ENCODE peak calls at places on chromosomes 16 and 17, in ten cellular contexts. One of them, this sample, is unnamed.

GRCh38 chr17:8680850-8681174 is 50.3 kb upstream of the MYH10 start:
- DNase-seq in CD8-positive, alpha-beta memory T cell: no peak
- DNase-seq in GM23338: no peak
- DNase-seq in AG10803: no peak
- DNase-seq in NCI-H460: no peak
- DNase-seq in activated T-cell treated with anti-CD3 and anti-CD28 coated beads for 48 hours: no peak
- DNase-seq in breast epithelium: no peak
- DNase-seq in central memory CD4-positive, alpha-beta T cell: no peak
- DNase-seq in NCI-H2029 treated with DMSO at 0.1 percent for 48 hours: no peak
- DNase-seq in astrocyte of the spinal cord: no peak
- DNase-seq in this sample: no peak

GRCh38 chr17:40550608-40551007 is 14.7 kb downstream of the CCR7 start:
- DNase-seq in astrocyte of the spinal cord: peak
- DNase-seq in NCI-H460: no peak
- DNase-seq in breast epithelium: peak
- DNase-seq in CD8-positive, alpha-beta memory T cell: peak
- DNase-seq in activated T-cell treated with anti-CD3 and anti-CD28 coated beads for 48 hours: no peak
- DNase-seq in central memory CD4-positive, alpha-beta T cell: no peak
- DNase-seq in NCI-H2029 treated with DMSO at 0.1 percent for 48 hours: no peak
- DNase-seq in GM23338: no peak
- DNase-seq in AG10803: peak
- DNase-seq in this sample: no peak

GRCh38 chr17:49870298-49870697 is 22.4 kb upstream of the TAC4 start:
- DNase-seq in GM23338: no peak
- DNase-seq in astrocyte of the spinal cord: no peak
- DNase-seq in CD8-positive, alpha-beta memory T cell: no peak
- DNase-seq in NCI-H460: no peak
- DNase-seq in AG10803: no peak
- DNase-seq in breast epithelium: no peak
- DNase-seq in NCI-H2029 treated with DMSO at 0.1 percent for 48 hours: no peak
- DNase-seq in central memory CD4-positive, alpha-beta T cell: no peak
- DNase-seq in activated T-cell treated with anti-CD3 and anti-CD28 coated beads for 48 hours: no peak
- DNase-seq in this sample: no peak

GRCh38 chr16:15647615-15648014 is 2.4 kb upstream of the NDE1 start:
- DNase-seq in central memory CD4-positive, alpha-beta T cell: no peak
- DNase-seq in NCI-H460: no peak
- DNase-seq in astrocyte of the spinal cord: no peak
- DNase-seq in GM23338: no peak
- DNase-seq in activated T-cell treated with anti-CD3 and anti-CD28 coated beads for 48 hours: no peak
- DNase-seq in NCI-H2029 treated with DMSO at 0.1 percent for 48 hours: no peak
- DNase-seq in CD8-positive, alpha-beta memory T cell: no peak
- DNase-seq in breast epithelium: no peak
- DNase-seq in AG10803: no peak
- DNase-seq in this sample: no peak

GRCh38 chr17:79350516-79350915 is 260.3 kb downstream of the RBFOX3 start:
- DNase-seq in breast epithelium: no peak
- DNase-seq in activated T-cell treated with anti-CD3 and anti-CD28 coated beads for 48 hours: no peak
- DNase-seq in central memory CD4-positive, alpha-beta T cell: no peak
- DNase-seq in astrocyte of the spinal cord: no peak
- DNase-seq in CD8-positive, alpha-beta memory T cell: no peak
- DNase-seq in NCI-H2029 treated with DMSO at 0.1 percent for 48 hours: no peak
- DNase-seq in NCI-H460: no peak
- DNase-seq in AG10803: no peak
- DNase-seq in GM23338: no peak
- DNase-seq in this sample: no peak

GRCh38 chr16:8962393-8963009 is 1.2 kb downstream of the USP7 start:
- DNase-seq in breast epithelium: no peak
- DNase-seq in astrocyte of the spinal cord: no peak
- DNase-seq in activated T-cell treated with anti-CD3 and anti-CD28 coated beads for 48 hours: no peak
- DNase-seq in GM23338: peak
- DNase-seq in NCI-H460: no peak
- DNase-seq in CD8-positive, alpha-beta memory T cell: peak
- DNase-seq in NCI-H2029 treated with DMSO at 0.1 percent for 48 hours: no peak
- DNase-seq in central memory CD4-positive, alpha-beta T cell: peak
- DNase-seq in AG10803: no peak
- DNase-seq in this sample: peak

GRCh38 chr16:46843898-46844642 is 13.1 kb upstream of the C16orf87 start:
- DNase-seq in AG10803: no peak
- DNase-seq in GM23338: peak
- DNase-seq in CD8-positive, alpha-beta memory T cell: no peak
- DNase-seq in NCI-H2029 treated with DMSO at 0.1 percent for 48 hours: no peak
- DNase-seq in breast epithelium: no peak
- DNase-seq in central memory CD4-positive, alpha-beta T cell: no peak
- DNase-seq in activated T-cell treated with anti-CD3 and anti-CD28 coated beads for 48 hours: no peak
- DNase-seq in astrocyte of the spinal cord: no peak
- DNase-seq in NCI-H460: no peak
- DNase-seq in this sample: no peak

GRCh38 chr16:11396241-11397048 is 51.2 kb downstream of the RMI2 start:
- DNase-seq in NCI-H2029 treated with DMSO at 0.1 percent for 48 hours: no peak
- DNase-seq in GM23338: peak
- DNase-seq in NCI-H460: peak
- DNase-seq in activated T-cell treated with anti-CD3 and anti-CD28 coated beads for 48 hours: peak
- DNase-seq in breast epithelium: peak
- DNase-seq in astrocyte of the spinal cord: peak
- DNase-seq in central memory CD4-positive, alpha-beta T cell: peak
- DNase-seq in AG10803: peak
- DNase-seq in CD8-positive, alpha-beta memory T cell: peak
- DNase-seq in this sample: peak

GRCh38 chr16:48274476-48274875 is 27.1 kb upstream of the ABCC11 start:
- DNase-seq in astrocyte of the spinal cord: no peak
- DNase-seq in NCI-H2029 treated with DMSO at 0.1 percent for 48 hours: no peak
- DNase-seq in GM23338: no peak
- DNase-seq in NCI-H460: no peak
- DNase-seq in breast epithelium: no peak
- DNase-seq in CD8-positive, alpha-beta memory T cell: no peak
- DNase-seq in central memory CD4-positive, alpha-beta T cell: no peak
- DNase-seq in AG10803: no peak
- DNase-seq in activated T-cell treated with anti-CD3 and anti-CD28 coated beads for 48 hours: no peak
- DNase-seq in this sample: no peak

GRCh38 chr16:24272379-24272778 is 16.2 kb downstream of the CACNG3 start:
- DNase-seq in AG10803: no peak
- DNase-seq in CD8-positive, alpha-beta memory T cell: no peak
- DNase-seq in breast epithelium: no peak
- DNase-seq in activated T-cell treated with anti-CD3 and anti-CD28 coated beads for 48 hours: no peak
- DNase-seq in astrocyte of the spinal cord: no peak
- DNase-seq in GM23338: no peak
- DNase-seq in NCI-H460: no peak
- DNase-seq in central memory CD4-positive, alpha-beta T cell: no peak
- DNase-seq in NCI-H2029 treated with DMSO at 0.1 percent for 48 hours: no peak
- DNase-seq in this sample: no peak

GRCh38 chr16:88857728-88858339 is 907 bp downstream of the TRAPPC2L start:
- DNase-seq in NCI-H460: peak
- DNase-seq in NCI-H2029 treated with DMSO at 0.1 percent for 48 hours: no peak
- DNase-seq in activated T-cell treated with anti-CD3 and anti-CD28 coated beads for 48 hours: peak
- DNase-seq in GM23338: peak
- DNase-seq in astrocyte of the spinal cord: peak
- DNase-seq in breast epithelium: peak
- DNase-seq in AG10803: peak
- DNase-seq in central memory CD4-positive, alpha-beta T cell: peak
- DNase-seq in CD8-positive, alpha-beta memory T cell: peak
- DNase-seq in this sample: peak

GRCh38 chr16:55041540-55042234 is 111.0 kb downstream of the IRX5 start:
- DNase-seq in central memory CD4-positive, alpha-beta T cell: no peak
- DNase-seq in astrocyte of the spinal cord: no peak
- DNase-seq in GM23338: no peak
- DNase-seq in NCI-H2029 treated with DMSO at 0.1 percent for 48 hours: no peak
- DNase-seq in breast epithelium: no peak
- DNase-seq in NCI-H460: no peak
- DNase-seq in AG10803: no peak
- DNase-seq in activated T-cell treated with anti-CD3 and anti-CD28 coated beads for 48 hours: no peak
- DNase-seq in CD8-positive, alpha-beta memory T cell: no peak
- DNase-seq in this sample: no peak

GRCh38 chr16:61909074-61909473 is 127.2 kb downstream of the CDH8 start:
- DNase-seq in central memory CD4-positive, alpha-beta T cell: no peak
- DNase-seq in GM23338: no peak
- DNase-seq in AG10803: peak
- DNase-seq in activated T-cell treated with anti-CD3 and anti-CD28 coated beads for 48 hours: no peak
- DNase-seq in NCI-H2029 treated with DMSO at 0.1 percent for 48 hours: no peak
- DNase-seq in CD8-positive, alpha-beta memory T cell: no peak
- DNase-seq in NCI-H460: no peak
- DNase-seq in astrocyte of the spinal cord: peak
- DNase-seq in breast epithelium: no peak
- DNase-seq in this sample: no peak

GRCh38 chr16:55225972-55226542 is 97.9 kb upstream of the IRX6 start:
- DNase-seq in breast epithelium: no peak
- DNase-seq in NCI-H460: no peak
- DNase-seq in NCI-H2029 treated with DMSO at 0.1 percent for 48 hours: no peak
- DNase-seq in CD8-positive, alpha-beta memory T cell: no peak
- DNase-seq in GM23338: no peak
- DNase-seq in astrocyte of the spinal cord: no peak
- DNase-seq in activated T-cell treated with anti-CD3 and anti-CD28 coated beads for 48 hours: no peak
- DNase-seq in AG10803: no peak
- DNase-seq in central memory CD4-positive, alpha-beta T cell: no peak
- DNase-seq in this sample: no peak

GRCh38 chr16:64250866-64251265 is 871.0 kb downstream of the CDH11 start:
- DNase-seq in activated T-cell treated with anti-CD3 and anti-CD28 coated beads for 48 hours: no peak
- DNase-seq in CD8-positive, alpha-beta memory T cell: no peak
- DNase-seq in NCI-H2029 treated with DMSO at 0.1 percent for 48 hours: no peak
- DNase-seq in central memory CD4-positive, alpha-beta T cell: no peak
- DNase-seq in AG10803: peak
- DNase-seq in breast epithelium: no peak
- DNase-seq in GM23338: no peak
- DNase-seq in astrocyte of the spinal cord: peak
- DNase-seq in NCI-H460: no peak
- DNase-seq in this sample: no peak

GRCh38 chr16:67212766-67213165 is 13.8 kb downstream of the ELMO3 start:
- DNase-seq in breast epithelium: no peak
- DNase-seq in AG10803: no peak
- DNase-seq in activated T-cell treated with anti-CD3 and anti-CD28 coated beads for 48 hours: no peak
- DNase-seq in GM23338: no peak
- DNase-seq in NCI-H2029 treated with DMSO at 0.1 percent for 48 hours: no peak
- DNase-seq in astrocyte of the spinal cord: no peak
- DNase-seq in NCI-H460: no peak
- DNase-seq in central memory CD4-positive, alpha-beta T cell: no peak
- DNase-seq in CD8-positive, alpha-beta memory T cell: no peak
- DNase-seq in this sample: no peak

GRCh38 chr16:84699712-84700517 is at the start of gene USP10:
- DNase-seq in AG10803: peak
- DNase-seq in GM23338: peak
- DNase-seq in astrocyte of the spinal cord: peak
- DNase-seq in activated T-cell treated with anti-CD3 and anti-CD28 coated beads for 48 hours: peak
- DNase-seq in NCI-H460: peak
- DNase-seq in CD8-positive, alpha-beta memory T cell: peak
- DNase-seq in central memory CD4-positive, alpha-beta T cell: peak
- DNase-seq in breast epithelium: peak
- DNase-seq in NCI-H2029 treated with DMSO at 0.1 percent for 48 hours: peak
- DNase-seq in this sample: peak

GRCh38 chr17:48553837-48554236 is 8.9 kb upstream of the HOXB2 start:
- DNase-seq in NCI-H2029 treated with DMSO at 0.1 percent for 48 hours: no peak
- DNase-seq in AG10803: no peak
- DNase-seq in central memory CD4-positive, alpha-beta T cell: no peak
- DNase-seq in astrocyte of the spinal cord: no peak
- DNase-seq in breast epithelium: no peak
- DNase-seq in GM23338: no peak
- DNase-seq in CD8-positive, alpha-beta memory T cell: no peak
- DNase-seq in activated T-cell treated with anti-CD3 and anti-CD28 coated beads for 48 hours: no peak
- DNase-seq in NCI-H460: no peak
- DNase-seq in this sample: peak

GRCh38 chr17:73630957-73631595 is 13.2 kb downstream of the SDK2 start:
- DNase-seq in AG10803: no peak
- DNase-seq in central memory CD4-positive, alpha-beta T cell: no peak
- DNase-seq in NCI-H460: no peak
- DNase-seq in astrocyte of the spinal cord: no peak
- DNase-seq in activated T-cell treated with anti-CD3 and anti-CD28 coated beads for 48 hours: no peak
- DNase-seq in GM23338: no peak
- DNase-seq in CD8-positive, alpha-beta memory T cell: no peak
- DNase-seq in breast epithelium: no peak
- DNase-seq in NCI-H2029 treated with DMSO at 0.1 percent for 48 hours: no peak
- DNase-seq in this sample: no peak

GRCh38 chr16:19644877-19645276 is 73.2 kb downstream of the KNOP1 start:
- DNase-seq in astrocyte of the spinal cord: peak
- DNase-seq in CD8-positive, alpha-beta memory T cell: no peak
- DNase-seq in breast epithelium: no peak
- DNase-seq in central memory CD4-positive, alpha-beta T cell: no peak
- DNase-seq in activated T-cell treated with anti-CD3 and anti-CD28 coated beads for 48 hours: no peak
- DNase-seq in AG10803: no peak
- DNase-seq in NCI-H2029 treated with DMSO at 0.1 percent for 48 hours: no peak
- DNase-seq in GM23338: no peak
- DNase-seq in NCI-H460: no peak
- DNase-seq in this sample: peak

GRCh38 chr16:67969286-67970039 is 1.0 kb upstream of the SLC12A4 start:
- DNase-seq in AG10803: no peak
- DNase-seq in breast epithelium: no peak
- DNase-seq in central memory CD4-positive, alpha-beta T cell: peak
- DNase-seq in CD8-positive, alpha-beta memory T cell: no peak
- DNase-seq in NCI-H460: no peak
- DNase-seq in astrocyte of the spinal cord: peak
- DNase-seq in GM23338: peak
- DNase-seq in activated T-cell treated with anti-CD3 and anti-CD28 coated beads for 48 hours: no peak
- DNase-seq in NCI-H2029 treated with DMSO at 0.1 percent for 48 hours: no peak
- DNase-seq in this sample: no peak

GRCh38 chr16:27346818-27347217 is 33.0 kb downstream of the IL4R start:
- DNase-seq in astrocyte of the spinal cord: no peak
- DNase-seq in AG10803: no peak
- DNase-seq in activated T-cell treated with anti-CD3 and anti-CD28 coated beads for 48 hours: no peak
- DNase-seq in NCI-H2029 treated with DMSO at 0.1 percent for 48 hours: no peak
- DNase-seq in GM23338: no peak
- DNase-seq in breast epithelium: no peak
- DNase-seq in CD8-positive, alpha-beta memory T cell: no peak
- DNase-seq in central memory CD4-positive, alpha-beta T cell: no peak
- DNase-seq in NCI-H460: no peak
- DNase-seq in this sample: no peak

GRCh38 chr17:55601874-55602364 is 90.7 kb upstream of the SMIM36 start:
- DNase-seq in astrocyte of the spinal cord: peak
- DNase-seq in NCI-H2029 treated with DMSO at 0.1 percent for 48 hours: no peak
- DNase-seq in AG10803: peak
- DNase-seq in CD8-positive, alpha-beta memory T cell: no peak
- DNase-seq in GM23338: peak
- DNase-seq in NCI-H460: peak
- DNase-seq in breast epithelium: no peak
- DNase-seq in central memory CD4-positive, alpha-beta T cell: peak
- DNase-seq in activated T-cell treated with anti-CD3 and anti-CD28 coated beads for 48 hours: no peak
- DNase-seq in this sample: peak

GRCh38 chr17:65219124-65219523 is 82.0 kb downstream of the RGS9 start:
- DNase-seq in astrocyte of the spinal cord: no peak
- DNase-seq in central memory CD4-positive, alpha-beta T cell: no peak
- DNase-seq in NCI-H2029 treated with DMSO at 0.1 percent for 48 hours: no peak
- DNase-seq in breast epithelium: no peak
- DNase-seq in activated T-cell treated with anti-CD3 and anti-CD28 coated beads for 48 hours: no peak
- DNase-seq in NCI-H460: no peak
- DNase-seq in AG10803: no peak
- DNase-seq in GM23338: no peak
- DNase-seq in CD8-positive, alpha-beta memory T cell: no peak
- DNase-seq in this sample: peak

GRCh38 chr17:15432807-15433547 is 34.4 kb downstream of the CDRT4 start:
- DNase-seq in AG10803: peak
- DNase-seq in breast epithelium: no peak
- DNase-seq in NCI-H2029 treated with DMSO at 0.1 percent for 48 hours: no peak
- DNase-seq in CD8-positive, alpha-beta memory T cell: no peak
- DNase-seq in activated T-cell treated with anti-CD3 and anti-CD28 coated beads for 48 hours: no peak
- DNase-seq in NCI-H460: no peak
- DNase-seq in central memory CD4-positive, alpha-beta T cell: no peak
- DNase-seq in astrocyte of the spinal cord: no peak
- DNase-seq in GM23338: no peak
- DNase-seq in this sample: no peak

GRCh38 chr17:30559656-30560055 is 82.4 kb downstream of the GOSR1 start:
- DNase-seq in central memory CD4-positive, alpha-beta T cell: no peak
- DNase-seq in AG10803: no peak
- DNase-seq in GM23338: no peak
- DNase-seq in NCI-H460: no peak
- DNase-seq in activated T-cell treated with anti-CD3 and anti-CD28 coated beads for 48 hours: no peak
- DNase-seq in CD8-positive, alpha-beta memory T cell: no peak
- DNase-seq in breast epithelium: peak
- DNase-seq in NCI-H2029 treated with DMSO at 0.1 percent for 48 hours: no peak
- DNase-seq in astrocyte of the spinal cord: no peak
- DNase-seq in this sample: no peak

GRCh38 chr17:55513885-55514590 is 2.8 kb upstream of the SMIM36 start:
- DNase-seq in CD8-positive, alpha-beta memory T cell: peak
- DNase-seq in central memory CD4-positive, alpha-beta T cell: peak
- DNase-seq in NCI-H2029 treated with DMSO at 0.1 percent for 48 hours: peak
- DNase-seq in activated T-cell treated with anti-CD3 and anti-CD28 coated beads for 48 hours: peak
- DNase-seq in astrocyte of the spinal cord: peak
- DNase-seq in AG10803: peak
- DNase-seq in NCI-H460: peak
- DNase-seq in GM23338: peak
- DNase-seq in breast epithelium: peak
- DNase-seq in this sample: peak

GRCh38 chr16:67555795-67556212 is 6.5 kb upstream of the CTCF start:
- DNase-seq in AG10803: peak
- DNase-seq in NCI-H2029 treated with DMSO at 0.1 percent for 48 hours: no peak
- DNase-seq in NCI-H460: no peak
- DNase-seq in CD8-positive, alpha-beta memory T cell: no peak
- DNase-seq in central memory CD4-positive, alpha-beta T cell: peak
- DNase-seq in activated T-cell treated with anti-CD3 and anti-CD28 coated beads for 48 hours: no peak
- DNase-seq in astrocyte of the spinal cord: peak
- DNase-seq in breast epithelium: no peak
- DNase-seq in GM23338: no peak
- DNase-seq in this sample: no peak

This sample was measured in NCI-H69.